ENCODE peak calls at places on chromosome 14, in four cellular contexts. One of them, this sample, is unnamed.

GRCh38 chr14:80959448-80960006 is 4.1 kb downstream of the TSHR start:
- DNase-seq in endodermal cell: no peak
- DNase-seq in cardiac muscle cell: no peak
- DNase-seq in aorta: no peak
- DNase-seq in this sample: peak; percentile 99

GRCh38 chr14:81537193-81537592 is 3.5 kb upstream of the SEL1L start:
- DNase-seq in endodermal cell: no peak
- DNase-seq in cardiac muscle cell: no peak
- DNase-seq in aorta: no peak
- DNase-seq in this sample: no peak

GRCh38 chr14:56004807-56005579 is 113.2 kb upstream of the PELI2 start:
- DNase-seq in cardiac muscle cell: peak; percentile 90
- DNase-seq in aorta: no peak
- DNase-seq in endodermal cell: peak; percentile 53
- DNase-seq in this sample: peak; percentile 2

GRCh38 chr14:77037886-77038511 is 9.5 kb upstream of the IRF2BPL start:
- DNase-seq in cardiac muscle cell: peak; percentile 47
- DNase-seq in endodermal cell: no peak
- DNase-seq in aorta: peak; percentile 81
- DNase-seq in this sample: no peak

GRCh38 chr14:84622357-84622756 is 907.6 kb upstream of the FLRT2 start:
- DNase-seq in aorta: no peak
- DNase-seq in cardiac muscle cell: peak; percentile 16
- DNase-seq in endodermal cell: no peak
- DNase-seq in this sample: no peak

GRCh38 chr14:78633747-78634146 is 463.6 kb downstream of the NRXN3 start:
- DNase-seq in endodermal cell: peak; percentile 57
- DNase-seq in aorta: no peak
- DNase-seq in cardiac muscle cell: no peak
- DNase-seq in this sample: no peak

GRCh38 chr14:74290415-74290814 is 12.3 kb downstream of the ABCD4 start:
- DNase-seq in aorta: no peak
- DNase-seq in cardiac muscle cell: peak; percentile 21
- DNase-seq in endodermal cell: peak; percentile 70
- DNase-seq in this sample: peak; percentile 50

GRCh38 chr14:52235434-52235833 is 32.1 kb upstream of the PTGDR start:
- DNase-seq in endodermal cell: peak; percentile 55
- DNase-seq in aorta: no peak
- DNase-seq in cardiac muscle cell: no peak
- DNase-seq in this sample: peak; percentile 18

GRCh38 chr14:99971929-99972747 is 93.1 kb upstream of the EVL start:
- DNase-seq in cardiac muscle cell: peak; percentile 14
- DNase-seq in endodermal cell: peak; percentile 68
- DNase-seq in aorta: no peak
- DNase-seq in this sample: peak; percentile 19

GRCh38 chr14:32073537-32074189 is 3.4 kb upstream of the ARHGAP5 start:
- DNase-seq in aorta: no peak
- DNase-seq in endodermal cell: peak; percentile 68
- DNase-seq in cardiac muscle cell: peak; percentile 89
- DNase-seq in this sample: peak; percentile 79

GRCh38 chr14:36665887-36666415 is 4.3 kb downstream of the PAX9 start:
- DNase-seq in cardiac muscle cell: no peak
- DNase-seq in aorta: no peak
- DNase-seq in endodermal cell: no peak
- DNase-seq in this sample: no peak

GRCh38 chr14:76762617-76763361 is 1.5 kb downstream of the VASH1 start:
- DNase-seq in cardiac muscle cell: no peak
- DNase-seq in aorta: peak; percentile 64
- DNase-seq in endodermal cell: peak; percentile 45
- DNase-seq in this sample: no peak

GRCh38 chr14:71169028-71169427 is 261.8 kb downstream of the PCNX1 start:
- DNase-seq in cardiac muscle cell: no peak
- DNase-seq in aorta: no peak
- DNase-seq in endodermal cell: no peak
- DNase-seq in this sample: no peak

GRCh38 chr14:58732387-58732786 is 94.6 kb downstream of the DACT1 start:
- DNase-seq in cardiac muscle cell: no peak
- DNase-seq in aorta: no peak
- DNase-seq in endodermal cell: no peak
- DNase-seq in this sample: no peak

GRCh38 chr14:91273885-91274273 is 29.4 kb upstream of the GPR68 start:
- DNase-seq in endodermal cell: no peak
- DNase-seq in cardiac muscle cell: no peak
- DNase-seq in aorta: no peak
- DNase-seq in this sample: no peak
- H3K36me3 ChIP-seq in endodermal cell: peaks cover 26% of the 10 kb centered on the region
- H3K36me3 ChIP-seq in cardiac muscle cell: no peaks in the 10 kb centered on the region
- H3K36me3 ChIP-seq in aorta: no peaks in the 10 kb centered on the region
- H3K36me3 ChIP-seq in this sample: peaks cover 95% of the 10 kb centered on the region

GRCh38 chr14:21073921-21074320 is 3.8 kb downstream of the ARHGEF40 start:
- DNase-seq in aorta: no peak
- DNase-seq in endodermal cell: no peak
- DNase-seq in cardiac muscle cell: no peak
- DNase-seq in this sample: no peak
- H3K36me3 ChIP-seq in aorta: no peaks in the 10 kb centered on the region
- H3K36me3 ChIP-seq in endodermal cell: peaks cover 58% of the 10 kb centered on the region
- H3K36me3 ChIP-seq in cardiac muscle cell: peaks cover 26% of the 10 kb centered on the region
- H3K36me3 ChIP-seq in this sample: no peaks in the 10 kb centered on the region

DNA sequence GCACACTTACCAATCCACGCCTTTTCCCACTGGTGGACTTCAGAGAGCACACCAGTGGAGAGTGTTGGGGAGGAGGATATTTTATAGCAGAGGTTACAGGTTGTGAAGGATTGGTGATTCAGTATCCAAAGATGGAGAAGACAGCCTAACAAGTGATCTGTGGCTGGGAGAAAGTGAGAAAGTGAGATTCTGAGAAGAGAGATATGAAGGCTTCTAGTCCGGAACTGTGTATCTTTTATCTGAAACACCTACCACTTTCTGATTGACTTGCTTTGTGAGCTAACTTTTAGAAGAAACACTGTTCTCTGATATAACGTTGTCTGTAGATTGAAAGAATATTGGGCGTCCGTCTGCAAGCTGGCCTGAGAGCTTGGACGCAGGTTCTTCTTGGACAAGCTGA is 24.0 kb downstream of the DYNC1H1 start:
- DNase-seq in cardiac muscle cell: no peak
- DNase-seq in aorta: no peak
- DNase-seq in endodermal cell: no peak
- DNase-seq in this sample: no peak
- H3K36me3 ChIP-seq in cardiac muscle cell: peaks cover 82% of the 10 kb centered on the region
- H3K36me3 ChIP-seq in aorta: peaks cover 12% of the 10 kb centered on the region
- H3K36me3 ChIP-seq in endodermal cell: peaks cover 83% of the 10 kb centered on the region
- H3K36me3 ChIP-seq in this sample: peaks cover 85% of the 10 kb centered on the region

GRCh38 chr14:94052662-94053061 is 26.5 kb downstream of the OTUB2 start:
- DNase-seq in aorta: no peak
- DNase-seq in endodermal cell: no peak
- DNase-seq in cardiac muscle cell: no peak
- DNase-seq in this sample: no peak

GRCh38 chr14:94051779-94052178 is 25.6 kb downstream of the OTUB2 start:
- DNase-seq in cardiac muscle cell: no peak
- DNase-seq in endodermal cell: no peak
- DNase-seq in aorta: no peak
- DNase-seq in this sample: no peak

GRCh38 chr14:94050231-94050880 is 24.2 kb downstream of the OTUB2 start:
- DNase-seq in cardiac muscle cell: no peak
- DNase-seq in aorta: no peak
- DNase-seq in endodermal cell: no peak
- DNase-seq in this sample: no peak

GRCh38 chr14:94049625-94050023 is 23.5 kb downstream of the OTUB2 start:
- DNase-seq in endodermal cell: no peak
- DNase-seq in aorta: no peak
- DNase-seq in cardiac muscle cell: no peak
- DNase-seq in this sample: no peak

GRCh38 chr14:94051115-94051514 is 25.0 kb downstream of the OTUB2 start:
- DNase-seq in cardiac muscle cell: peak; percentile 66
- DNase-seq in endodermal cell: peak; percentile 78
- DNase-seq in aorta: no peak
- DNase-seq in this sample: peak; percentile 22
- H3K36me3 ChIP-seq in cardiac muscle cell: peaks cover 63% of the 10 kb centered on the region
- H3K36me3 ChIP-seq in endodermal cell: peaks cover 87% of the 10 kb centered on the region
- H3K36me3 ChIP-seq in aorta: peaks cover 19% of the 10 kb centered on the region
- H3K36me3 ChIP-seq in this sample: peaks cover 85% of the 10 kb centered on the region

GRCh38 chr14:105214324-105214915 is 33.3 kb upstream of the NUDT14 start:
- DNase-seq in aorta: no peak
- DNase-seq in endodermal cell: no peak
- DNase-seq in cardiac muscle cell: no peak
- DNase-seq in this sample: no peak
- H3K36me3 ChIP-seq in aorta: no peaks in the 10 kb centered on the region
- H3K36me3 ChIP-seq in endodermal cell: no peaks in the 10 kb centered on the region
- H3K36me3 ChIP-seq in cardiac muscle cell: peaks cover 14% of the 10 kb centered on the region
- H3K36me3 ChIP-seq in this sample: no peaks in the 10 kb centered on the region

GRCh38 chr14:21262410-21262809 is 6.8 kb downstream of the HNRNPC start:
- DNase-seq in aorta: peak; percentile 33
- DNase-seq in endodermal cell: no peak
- DNase-seq in cardiac muscle cell: no peak
- DNase-seq in this sample: no peak

GRCh38 chr14:21261824-21262223 is 7.4 kb downstream of the HNRNPC start:
- DNase-seq in endodermal cell: no peak
- DNase-seq in cardiac muscle cell: no peak
- DNase-seq in aorta: no peak
- DNase-seq in this sample: no peak

GRCh38 chr14:21267431-21267845 is 1.8 kb downstream of the HNRNPC start:
- DNase-seq in endodermal cell: no peak
- DNase-seq in aorta: no peak
- DNase-seq in cardiac muscle cell: peak; percentile 30
- DNase-seq in this sample: peak; percentile 44

GRCh38 chr14:21263284-21264024 is 5.8 kb downstream of the HNRNPC start:
- DNase-seq in cardiac muscle cell: no peak
- DNase-seq in endodermal cell: no peak
- DNase-seq in aorta: no peak
- DNase-seq in this sample: no peak

GRCh38 chr14:21264025-21264801 is 5.0 kb downstream of the HNRNPC start:
- DNase-seq in cardiac muscle cell: peak; percentile 54
- DNase-seq in aorta: no peak
- DNase-seq in endodermal cell: no peak
- DNase-seq in this sample: no peak
- H3K36me3 ChIP-seq in cardiac muscle cell: peaks cover 42% of the 10 kb centered on the region
- H3K36me3 ChIP-seq in aorta: peaks cover 6% of the 10 kb centered on the region
- H3K36me3 ChIP-seq in endodermal cell: peaks cover 84% of the 10 kb centered on the region
- H3K36me3 ChIP-seq in this sample: peaks cover 98% of the 10 kb centered on the region

GRCh38 chr14:75650253-75651058 is 10.2 kb downstream of the ERG28 start:
- DNase-seq in endodermal cell: no peak
- DNase-seq in aorta: no peak
- DNase-seq in cardiac muscle cell: no peak
- DNase-seq in this sample: no peak

GRCh38 chr14:75653563-75653962 is 7.1 kb downstream of the ERG28 start:
- DNase-seq in aorta: no peak
- DNase-seq in cardiac muscle cell: no peak
- DNase-seq in endodermal cell: no peak
- DNase-seq in this sample: no peak

GRCh38 chr14:75657331-75657730 is 3.3 kb downstream of the ERG28 start:
- DNase-seq in cardiac muscle cell: no peak
- DNase-seq in endodermal cell: no peak
- DNase-seq in aorta: no peak
- DNase-seq in this sample: no peak

GRCh38 chr14:75655235-75655634 is 5.4 kb downstream of the ERG28 start:
- DNase-seq in cardiac muscle cell: no peak
- DNase-seq in endodermal cell: no peak
- DNase-seq in aorta: no peak
- DNase-seq in this sample: no peak

GRCh38 chr14:75654127-75654732 is 6.4 kb downstream of the ERG28 start:
- DNase-seq in cardiac muscle cell: peak; percentile 72
- DNase-seq in endodermal cell: peak; percentile 96
- DNase-seq in aorta: peak; percentile 92
- DNase-seq in this sample: peak; percentile 72
- H3K36me3 ChIP-seq in cardiac muscle cell: peaks cover 37% of the 10 kb centered on the region
- H3K36me3 ChIP-seq in endodermal cell: peaks cover 83% of the 10 kb centered on the region
- H3K36me3 ChIP-seq in aorta: peaks cover 9% of the 10 kb centered on the region
- H3K36me3 ChIP-seq in this sample: peaks cover 64% of the 10 kb centered on the region

DNA sequence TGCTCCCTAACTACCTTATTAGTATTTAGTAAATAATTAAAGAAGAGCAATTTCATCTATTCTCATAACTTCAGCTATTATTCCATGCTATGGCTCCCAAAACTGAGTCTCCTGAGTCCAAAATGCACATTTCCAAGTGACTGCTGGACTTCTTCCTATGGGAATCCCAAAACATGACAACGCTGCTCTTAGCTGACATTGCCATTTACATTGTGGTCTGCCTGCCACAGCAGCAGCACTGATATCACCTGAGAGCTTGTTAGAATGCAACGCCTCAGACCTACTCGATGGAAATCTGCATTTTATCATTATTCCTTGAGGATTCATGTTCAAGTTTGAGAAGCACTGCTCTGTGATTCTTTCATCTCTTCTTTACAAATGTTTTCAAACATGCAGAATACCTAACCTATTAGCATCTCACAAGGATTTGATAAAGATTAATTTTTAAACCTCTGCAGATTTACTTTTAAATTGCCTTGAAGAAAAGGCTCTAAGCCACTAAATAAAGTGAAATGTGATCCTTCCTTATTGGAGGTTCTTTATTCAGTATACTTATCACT is 77.7 kb downstream of the SEC23A start:
- DNase-seq in cardiac muscle cell: no peak
- DNase-seq in aorta: no peak
- DNase-seq in endodermal cell: no peak
- DNase-seq in this sample: no peak
- H3K36me3 ChIP-seq in cardiac muscle cell: no peaks in the 10 kb centered on the region
- H3K36me3 ChIP-seq in aorta: no peaks in the 10 kb centered on the region
- H3K36me3 ChIP-seq in endodermal cell: peaks cover 34% of the 10 kb centered on the region
- H3K36me3 ChIP-seq in this sample: peaks cover under 1% of the 10 kb centered on the region

GRCh38 chr14:21220874-21221477 is 48.3 kb downstream of the HNRNPC start:
- DNase-seq in aorta: no peak
- DNase-seq in cardiac muscle cell: no peak
- DNase-seq in endodermal cell: no peak
- DNase-seq in this sample: no peak
- H3K36me3 ChIP-seq in aorta: peaks cover 4% of the 10 kb centered on the region
- H3K36me3 ChIP-seq in cardiac muscle cell: peaks cover 63% of the 10 kb centered on the region
- H3K36me3 ChIP-seq in endodermal cell: peaks cover 96% of the 10 kb centered on the region
- H3K36me3 ChIP-seq in this sample: peaks cover 100% of the 10 kb centered on the region

DNA sequence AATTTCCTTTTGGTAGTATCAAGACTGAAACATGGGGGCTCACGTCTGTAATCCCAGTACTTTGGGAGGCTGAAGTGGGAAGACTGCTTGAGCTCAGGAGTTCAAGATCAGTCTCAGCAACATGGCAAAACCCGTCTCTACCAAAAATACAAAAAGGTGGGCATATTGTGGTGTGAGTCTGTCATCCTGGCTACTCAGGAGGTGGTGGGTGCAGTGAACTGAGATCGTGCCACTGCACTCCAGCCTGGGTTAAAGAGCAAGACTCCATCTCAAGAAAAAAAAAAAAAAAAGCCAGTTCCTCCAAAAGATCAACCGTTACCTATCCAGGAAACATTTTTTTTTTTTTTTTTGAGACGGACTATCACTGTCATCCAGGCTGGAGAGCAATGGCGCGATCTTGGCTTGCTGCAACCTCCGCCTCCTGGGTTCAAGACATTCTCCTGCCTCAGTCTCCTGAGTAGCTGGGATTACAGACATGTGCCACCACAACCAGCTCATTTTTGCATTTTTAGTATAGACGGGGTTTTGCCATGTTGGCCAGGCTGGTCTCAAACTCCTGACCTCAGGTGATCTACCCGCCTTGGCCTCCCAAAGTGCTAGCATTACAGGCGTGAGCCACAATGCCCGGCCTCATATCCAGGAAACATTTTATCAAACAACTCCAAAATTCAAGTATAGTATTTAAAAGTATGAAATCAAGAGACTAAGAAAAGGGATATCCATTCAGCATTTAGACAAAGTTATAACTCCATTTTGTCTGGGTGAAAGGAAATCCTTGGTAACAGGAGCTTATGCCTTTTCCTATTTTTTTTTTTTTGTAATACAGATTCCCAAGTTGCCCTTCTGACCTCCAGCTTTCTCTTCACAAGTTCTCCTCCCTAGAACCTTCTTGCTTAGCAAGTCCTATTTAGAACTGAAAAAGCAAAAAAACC is 3.4 kb downstream of the ACIN1 start:
- DNase-seq in aorta: peak; percentile 20
- DNase-seq in endodermal cell: no peak
- DNase-seq in cardiac muscle cell: no peak
- DNase-seq in this sample: no peak
- H3K36me3 ChIP-seq in aorta: no peaks in the 10 kb centered on the region
- H3K36me3 ChIP-seq in endodermal cell: peaks cover 72% of the 10 kb centered on the region
- H3K36me3 ChIP-seq in cardiac muscle cell: peaks cover 56% of the 10 kb centered on the region
- H3K36me3 ChIP-seq in this sample: peaks cover 72% of the 10 kb centered on the region

This sample was measured in OCI-LY7.